ENCODE peak calls at places on chromosome 5, in ten cellular contexts. H, N, X, I, M, D, R, C, F and Q are unnamed samples.

GRCh38 chr5:3392306-3392939 is 203.2 kb upstream of the IRX1 start:
- DNase-seq in X (no peak), C (no peak), R (peak; percentile 62), F (no peak), H (no peak), M (no peak), D (no peak), I (no peak), N (no peak), Q (no peak)

GRCh38 chr5:170141636-170142035 is 35.9 kb downstream of the FOXI1 start:
- DNase-seq in D (no peak), X (no peak), F (no peak), N (no peak), I (no peak), M (no peak), R (no peak), H (no peak), C (no peak), Q (no peak)

GRCh38 chr5:73625314-73625904 is 587 bp upstream of the ARHGEF28 start:
- DNase-seq in C (peak; percentile 48), X (no peak), M (peak; percentile 48), R (no peak), H (no peak), I (no peak), F (no peak), N (peak; percentile 18), D (peak; percentile 25), Q (no peak)

GRCh38 chr5:138458353-138458752 is 6.9 kb upstream of the EGR1 start:
- DNase-seq in I (no peak), F (peak; percentile 21), N (no peak), D (no peak), H (peak; percentile 26), R (no peak), C (no peak), M (peak; percentile 33), X (no peak), Q (no peak)

GRCh38 chr5:37792976-37793328 is 46.9 kb downstream of the GDNF start:
- DNase-seq in X (peak; percentile 87), N (no peak), M (peak; percentile 51), I (no peak), H (no peak), D (no peak), C (peak; percentile 61), F (peak; percentile 88), R (no peak), Q (peak; percentile 73)

GRCh38 chr5:121188849-121189248 is 662.8 kb upstream of the FTMT start:
- DNase-seq in H (no peak), N (no peak), D (no peak), I (no peak), X (no peak), R (no peak), F (no peak), C (no peak), M (no peak), Q (no peak)

GRCh38 chr5:93076096-93076495 is 504.9 kb downstream of the NR2F1-AS1 start:
- DNase-seq in I (no peak), F (no peak), M (peak; percentile 71), X (peak; percentile 11), H (no peak), C (no peak), R (no peak), D (no peak), N (no peak), Q (no peak)

GRCh38 chr5:67381240-67381875 is 184.8 kb upstream of the CD180 start:
- DNase-seq in X (no peak), C (no peak), R (no peak), N (no peak), F (no peak), H (no peak), D (no peak), M (no peak), I (no peak), Q (no peak)

GRCh38 chr5:132877938-132878337 is 4.5 kb downstream of the LEAP2 start:
- DNase-seq in X (peak; percentile 43), I (no peak), F (no peak), R (no peak), N (peak; percentile 23), D (no peak), M (peak; percentile 57), H (no peak), C (peak; percentile 39), Q (peak; percentile 33)

GRCh38 chr5:145976431-145977155 is 40.2 kb downstream of the SH3RF2 start:
- DNase-seq in R (no peak), H (no peak), X (peak; percentile 30), I (no peak), F (no peak), N (no peak), M (peak; percentile 33), D (no peak), C (peak; percentile 15), Q (peak; percentile 58)

GRCh38 chr5:151682751-151683331 is 3.9 kb downstream of the SPARC start:
- DNase-seq in F (peak; percentile 68), M (peak; percentile 62), X (peak; percentile 61), C (peak; percentile 71), R (no peak), D (no peak), H (peak; percentile 15), I (no peak), N (no peak), Q (peak; percentile 48)

GRCh38 chr5:11166906-11167305 is 405.9 kb upstream of the DAP start:
- DNase-seq in M (no peak), C (no peak), R (no peak), X (no peak), H (no peak), F (no peak), D (no peak), I (no peak), N (no peak), Q (no peak)

GRCh38 chr5:91170266-91170665 is 212.9 kb downstream of the ARRDC3 start:
- DNase-seq in R (no peak), I (no peak), M (peak; percentile 86), H (no peak), D (no peak), N (no peak), C (peak; percentile 63), F (peak; percentile 76), X (peak; percentile 47), Q (no peak)

GRCh38 chr5:115382989-115383388 is 86.5 kb upstream of the CCDC112 start:
- DNase-seq in R (no peak), D (no peak), H (no peak), N (no peak), I (no peak), M (no peak), F (no peak), X (no peak), C (no peak), Q (no peak)

GRCh38 chr5:104361932-104362331 is 799.3 kb upstream of the NUDT12 start:
- DNase-seq in I (no peak), C (no peak), X (no peak), M (no peak), R (no peak), F (peak; percentile 7), D (no peak), H (no peak), N (no peak), Q (no peak)

GRCh38 chr5:64784451-64785025 is 15.8 kb downstream of the CWC27 start:
- DNase-seq in R (peak; percentile 33), N (peak; percentile 31), M (peak; percentile 94), F (peak; percentile 89), I (peak; percentile 75), X (peak; percentile 73), C (peak; percentile 91), D (peak; percentile 74), H (peak; percentile 19), Q (peak; percentile 65)

GRCh38 chr5:153784277-153784676 is 254.4 kb downstream of the FAM114A2 start:
- DNase-seq in H (no peak), I (no peak), F (no peak), X (no peak), N (no peak), M (no peak), R (no peak), C (no peak), D (no peak), Q (no peak)

GRCh38 chr5:109857405-109858031 is 167.8 kb downstream of the MAN2A1 start:
- DNase-seq in H (no peak), D (no peak), I (no peak), N (no peak), R (no peak), C (no peak), M (no peak), F (no peak), X (no peak), Q (no peak)